ENCODE peak calls at places on chromosomes 11 and 22, in six cellular contexts. One of them, this sample, is unnamed.

GRCh38 chr11:4683020-4683419 is 14.6 kb downstream of the OR51E2 start:
- DNase-seq in tibial nerve: no peak
- DNase-seq in ovary: no peak
- DNase-seq in lower leg skin: no peak
- DNase-seq in MM.1S: no peak
- DNase-seq in cardiac muscle cell: no peak
- DNase-seq in this sample: peak; percentile 2

GRCh38 chr11:69166186-69167115 is 10.7 kb downstream of the SMIM38 start:
- DNase-seq in ovary: no peak
- DNase-seq in cardiac muscle cell: peak; percentile 78
- DNase-seq in lower leg skin: no peak
- DNase-seq in MM.1S: peak; percentile 91
- DNase-seq in tibial nerve: no peak
- DNase-seq in this sample: peak; percentile 75

GRCh38 chr22:19810381-19811141 is 44.1 kb downstream of the GNB1L start:
- DNase-seq in ovary: peak; percentile 23
- DNase-seq in MM.1S: no peak
- DNase-seq in tibial nerve: no peak
- DNase-seq in lower leg skin: no peak
- DNase-seq in cardiac muscle cell: peak; percentile 70
- DNase-seq in this sample: peak; percentile 92

GRCh38 chr22:33465554-33465953 is 407.4 kb upstream of the SYN3 start:
- DNase-seq in MM.1S: no peak
- DNase-seq in lower leg skin: peak; percentile 14
- DNase-seq in cardiac muscle cell: no peak
- DNase-seq in ovary: no peak
- DNase-seq in tibial nerve: no peak
- DNase-seq in this sample: no peak

GRCh38 chr11:8282621-8283509 is 19.2 kb upstream of the LMO1 start:
- DNase-seq in MM.1S: no peak
- DNase-seq in lower leg skin: peak; percentile 12
- DNase-seq in ovary: no peak
- DNase-seq in tibial nerve: no peak
- DNase-seq in cardiac muscle cell: no peak
- DNase-seq in this sample: no peak

GRCh38 chr11:93741882-93742226 is 382 bp downstream of the C11orf54 start:
- DNase-seq in MM.1S: peak; percentile 47
- DNase-seq in lower leg skin: no peak
- DNase-seq in cardiac muscle cell: peak; percentile 59
- DNase-seq in tibial nerve: peak; percentile 30
- DNase-seq in ovary: no peak
- DNase-seq in this sample: peak; percentile 63

GRCh38 chr11:7486731-7487130 is 1.4 kb downstream of the OLFML1 start:
- DNase-seq in ovary: peak; percentile 53
- DNase-seq in tibial nerve: no peak
- DNase-seq in cardiac muscle cell: peak; percentile 10
- DNase-seq in lower leg skin: no peak
- DNase-seq in MM.1S: no peak
- DNase-seq in this sample: no peak

GRCh38 chr11:114678125-114679036 is at the start of gene NXPE2:
- DNase-seq in MM.1S: no peak
- DNase-seq in lower leg skin: no peak
- DNase-seq in cardiac muscle cell: no peak
- DNase-seq in ovary: no peak
- DNase-seq in tibial nerve: no peak
- DNase-seq in this sample: peak; percentile 62

GRCh38 chr22:37229012-37229804 is 14.9 kb downstream of the RAC2 start:
- DNase-seq in cardiac muscle cell: peak; percentile 92
- DNase-seq in tibial nerve: no peak
- DNase-seq in ovary: no peak
- DNase-seq in MM.1S: no peak
- DNase-seq in lower leg skin: no peak
- DNase-seq in this sample: peak; percentile 89

GRCh38 chr11:13210424-13210823 is 67.2 kb upstream of the BMAL1 start:
- DNase-seq in MM.1S: peak; percentile 31
- DNase-seq in cardiac muscle cell: peak; percentile 85
- DNase-seq in lower leg skin: peak; percentile 66
- DNase-seq in ovary: peak; percentile 78
- DNase-seq in tibial nerve: peak; percentile 71
- DNase-seq in this sample: peak; percentile 84

GRCh38 chr11:114921697-114922096 is 243.4 kb downstream of the NXPE2 start:
- DNase-seq in cardiac muscle cell: no peak
- DNase-seq in ovary: no peak
- DNase-seq in MM.1S: no peak
- DNase-seq in lower leg skin: no peak
- DNase-seq in tibial nerve: no peak
- DNase-seq in this sample: no peak

GRCh38 chr11:79276900-79277299 is 163.9 kb downstream of the TENM4 start:
- DNase-seq in lower leg skin: no peak
- DNase-seq in MM.1S: no peak
- DNase-seq in cardiac muscle cell: no peak
- DNase-seq in tibial nerve: no peak
- DNase-seq in ovary: no peak
- DNase-seq in this sample: no peak

GRCh38 chr11:85076535-85077330 is 550.4 kb downstream of the DLG2 start:
- DNase-seq in ovary: no peak
- DNase-seq in MM.1S: peak; percentile 76
- DNase-seq in tibial nerve: no peak
- DNase-seq in lower leg skin: no peak
- DNase-seq in cardiac muscle cell: no peak
- DNase-seq in this sample: peak; percentile 41

GRCh38 chr11:47412152-47412746 is 3.9 kb downstream of the SLC39A13 start:
- DNase-seq in ovary: no peak
- DNase-seq in lower leg skin: no peak
- DNase-seq in cardiac muscle cell: peak; percentile 48
- DNase-seq in MM.1S: peak; percentile 50
- DNase-seq in tibial nerve: no peak
- DNase-seq in this sample: peak; percentile 51

GRCh38 chr22:32994046-32994827 is 63.9 kb downstream of the SYN3 start:
- DNase-seq in ovary: no peak
- DNase-seq in tibial nerve: no peak
- DNase-seq in cardiac muscle cell: no peak
- DNase-seq in lower leg skin: no peak
- DNase-seq in MM.1S: no peak
- DNase-seq in this sample: no peak

GRCh38 chr11:11569936-11570491 is 51.8 kb downstream of the GALNT18 start:
- DNase-seq in lower leg skin: peak; percentile 65
- DNase-seq in tibial nerve: peak; percentile 54
- DNase-seq in cardiac muscle cell: peak; percentile 53
- DNase-seq in MM.1S: no peak
- DNase-seq in ovary: peak; percentile 42
- DNase-seq in this sample: peak; percentile 38

GRCh38 chr11:16818284-16818683 is 79.8 kb downstream of the C11orf58 start:
- DNase-seq in MM.1S: no peak
- DNase-seq in ovary: no peak
- DNase-seq in tibial nerve: no peak
- DNase-seq in cardiac muscle cell: no peak
- DNase-seq in lower leg skin: no peak
- DNase-seq in this sample: peak; percentile 15

GRCh38 chr11:65215441-65216076 is 33.8 kb downstream of the CAPN1 start:
- DNase-seq in ovary: no peak
- DNase-seq in MM.1S: no peak
- DNase-seq in lower leg skin: no peak
- DNase-seq in tibial nerve: no peak
- DNase-seq in cardiac muscle cell: no peak
- DNase-seq in this sample: peak; percentile 15

GRCh38 chr22:45096256-45096907 is 67.3 kb upstream of the NUP50 start:
- DNase-seq in tibial nerve: peak; percentile 54
- DNase-seq in ovary: peak; percentile 47
- DNase-seq in lower leg skin: peak; percentile 38
- DNase-seq in cardiac muscle cell: peak; percentile 67
- DNase-seq in MM.1S: peak; percentile 42
- DNase-seq in this sample: peak; percentile 61

GRCh38 chr11:43268161-43268560 is 43.6 kb upstream of the API5 start:
- DNase-seq in ovary: no peak
- DNase-seq in cardiac muscle cell: no peak
- DNase-seq in MM.1S: no peak
- DNase-seq in lower leg skin: no peak
- DNase-seq in tibial nerve: no peak
- DNase-seq in this sample: no peak

GRCh38 chr11:74989269-74989655 is 529 bp downstream of the NEU3 start:
- DNase-seq in tibial nerve: no peak
- DNase-seq in lower leg skin: no peak
- DNase-seq in cardiac muscle cell: no peak
- DNase-seq in ovary: no peak
- DNase-seq in MM.1S: peak; percentile 35
- DNase-seq in this sample: no peak

GRCh38 chr11:118406599-118407166 is 5.3 kb downstream of the ATP5MG start:
- DNase-seq in ovary: no peak
- DNase-seq in cardiac muscle cell: peak; percentile 26
- DNase-seq in MM.1S: no peak
- DNase-seq in lower leg skin: no peak
- DNase-seq in tibial nerve: no peak
- DNase-seq in this sample: peak; percentile 74

GRCh38 chr11:32584921-32585320 is 1.3 kb downstream of the EIF3M start:
- DNase-seq in tibial nerve: no peak
- DNase-seq in ovary: no peak
- DNase-seq in cardiac muscle cell: no peak
- DNase-seq in MM.1S: no peak
- DNase-seq in lower leg skin: no peak
- DNase-seq in this sample: no peak

GRCh38 chr22:25950101-25950500 is 208.1 kb downstream of the MYO18B start:
- DNase-seq in lower leg skin: no peak
- DNase-seq in MM.1S: no peak
- DNase-seq in ovary: no peak
- DNase-seq in tibial nerve: no peak
- DNase-seq in cardiac muscle cell: no peak
- DNase-seq in this sample: no peak

GRCh38 chr22:24594569-24595120 is 1.8 kb upstream of the LRRC75B start:
- DNase-seq in MM.1S: no peak
- DNase-seq in lower leg skin: no peak
- DNase-seq in tibial nerve: no peak
- DNase-seq in cardiac muscle cell: no peak
- DNase-seq in ovary: no peak
- DNase-seq in this sample: no peak

GRCh38 chr11:113475160-113475761 is at the start of gene DRD2:
- DNase-seq in ovary: no peak
- DNase-seq in MM.1S: no peak
- DNase-seq in tibial nerve: no peak
- DNase-seq in cardiac muscle cell: peak; percentile 27
- DNase-seq in lower leg skin: no peak
- DNase-seq in this sample: no peak

GRCh38 chr11:113476553-113476952 is 1.4 kb upstream of the DRD2 start:
- DNase-seq in lower leg skin: no peak
- DNase-seq in cardiac muscle cell: no peak
- DNase-seq in MM.1S: no peak
- DNase-seq in tibial nerve: no peak
- DNase-seq in ovary: no peak
- DNase-seq in this sample: no peak

GRCh38 chr11:113473983-113474361 is 1.2 kb downstream of the DRD2 start:
- DNase-seq in ovary: no peak
- DNase-seq in cardiac muscle cell: no peak
- DNase-seq in tibial nerve: no peak
- DNase-seq in MM.1S: no peak
- DNase-seq in lower leg skin: no peak
- DNase-seq in this sample: no peak

GRCh38 chr11:113474362-113475159 is 637 bp downstream of the DRD2 start:
- DNase-seq in lower leg skin: peak; percentile 54
- DNase-seq in tibial nerve: peak; percentile 66
- DNase-seq in ovary: peak; percentile 64
- DNase-seq in MM.1S: peak; percentile 70
- DNase-seq in cardiac muscle cell: peak; percentile 88
- DNase-seq in this sample: peak; percentile 68

GRCh38 chr11:113477321-113477720 is 2.1 kb upstream of the DRD2 start:
- DNase-seq in ovary: no peak
- DNase-seq in cardiac muscle cell: peak; percentile 48
- DNase-seq in lower leg skin: no peak
- DNase-seq in MM.1S: no peak
- DNase-seq in tibial nerve: no peak
- DNase-seq in this sample: no peak
- TF ChIP-seq CTCF in ovary: no peak
- TF ChIP-seq CTCF in cardiac muscle cell: peak; percentile 37
- TF ChIP-seq CTCF in lower leg skin: no peak
- TF ChIP-seq CTCF in MM.1S: no peak
- TF ChIP-seq CTCF in tibial nerve: no peak
- TF ChIP-seq CTCF in this sample: no peak

GRCh38 chr11:133955945-133956421 is 785 bp downstream of the IGSF9B start:
- DNase-seq in tibial nerve: no peak
- DNase-seq in cardiac muscle cell: no peak
- DNase-seq in ovary: no peak
- DNase-seq in lower leg skin: no peak
- DNase-seq in MM.1S: no peak
- DNase-seq in this sample: no peak
- H3K4me3 ChIP-seq in tibial nerve: peak overlapping the region; percentile 47
- H3K4me3 ChIP-seq in cardiac muscle cell: peak overlapping the region; percentile 50
- H3K4me3 ChIP-seq in ovary: peak overlapping the region; percentile 63
- H3K4me3 ChIP-seq in lower leg skin: no peak overlapping the region
- H3K4me3 ChIP-seq in MM.1S: no peak overlapping the region
- H3K4me3 ChIP-seq in this sample: no peak overlapping the region

GRCh38 chr11:63508009-63508408 is 2.1 kb downstream of the LGALS12 start:
- DNase-seq in tibial nerve: no peak
- DNase-seq in ovary: no peak
- DNase-seq in MM.1S: peak; percentile 37
- DNase-seq in lower leg skin: no peak
- DNase-seq in cardiac muscle cell: peak; percentile 65
- DNase-seq in this sample: peak; percentile 15
- TF ChIP-seq CTCF in tibial nerve: peak; percentile 48
- TF ChIP-seq CTCF in ovary: no peak
- TF ChIP-seq CTCF in MM.1S: peak; percentile 47
- TF ChIP-seq CTCF in lower leg skin: no peak
- TF ChIP-seq CTCF in cardiac muscle cell: peak; percentile 48
- TF ChIP-seq CTCF in this sample: no peak

GRCh38 chr11:15073361-15074205 is at the start of gene CALCB:
- DNase-seq in tibial nerve: no peak
- DNase-seq in cardiac muscle cell: peak; percentile 32
- DNase-seq in MM.1S: no peak
- DNase-seq in ovary: no peak
- DNase-seq in lower leg skin: no peak
- DNase-seq in this sample: peak; percentile 32
- H3K4me3 ChIP-seq in tibial nerve: no peak within 1 kb of the TSS
- H3K4me3 ChIP-seq in cardiac muscle cell: peak within 1 kb of the TSS; percentile 24
- H3K4me3 ChIP-seq in MM.1S: peak within 1 kb of the TSS; percentile 52
- H3K4me3 ChIP-seq in ovary: no peak within 1 kb of the TSS
- H3K4me3 ChIP-seq in lower leg skin: no peak within 1 kb of the TSS
- H3K4me3 ChIP-seq in this sample: peak within 1 kb of the TSS; percentile 33

DNA sequence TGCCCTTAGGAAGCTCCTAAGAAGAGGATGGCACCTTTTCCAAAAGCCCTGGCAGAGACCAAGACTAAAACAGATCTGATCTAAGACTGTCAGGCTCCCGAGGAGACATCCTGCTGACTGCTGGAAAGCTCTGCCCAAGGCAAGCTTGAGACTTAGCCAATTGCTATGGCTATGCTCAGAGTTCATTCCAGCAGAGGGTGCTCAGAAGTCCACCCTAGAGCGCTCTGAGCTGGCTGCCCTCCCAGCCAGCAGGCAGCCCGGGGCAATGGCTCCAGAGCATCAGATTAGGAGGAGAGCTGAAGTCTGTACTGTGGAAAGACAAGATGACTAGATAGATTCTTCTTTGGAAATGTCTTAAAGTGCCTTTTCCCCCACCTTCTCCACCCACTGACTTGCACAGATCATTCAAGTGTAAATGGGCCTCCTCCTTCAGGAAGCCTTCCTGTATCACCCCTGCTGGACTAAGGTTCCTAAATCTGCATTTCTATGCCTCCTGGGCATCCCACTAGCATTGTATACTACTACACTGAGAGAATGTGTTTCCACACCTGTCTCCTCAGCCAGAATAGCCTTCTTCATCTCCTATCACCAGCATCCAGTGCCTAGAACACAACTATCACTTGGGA is 23.4 kb downstream of the LRRC55 start:
- DNase-seq in tibial nerve: no peak
- DNase-seq in ovary: no peak
- DNase-seq in cardiac muscle cell: peak; percentile 59
- DNase-seq in lower leg skin: no peak
- DNase-seq in MM.1S: no peak
- DNase-seq in this sample: peak; percentile 27
- TF ChIP-seq CTCF in tibial nerve: no peak
- TF ChIP-seq CTCF in ovary: no peak
- TF ChIP-seq CTCF in cardiac muscle cell: peak; percentile 24
- TF ChIP-seq CTCF in lower leg skin: no peak
- TF ChIP-seq CTCF in MM.1S: no peak
- TF ChIP-seq CTCF in this sample: no peak

This sample was measured in fibroblast of mammary gland.